ENCODE peak calls at places on chromosomes 13 and 19, in six cellular contexts. One of them, this sample, is unnamed.

GRCh38 chr19:9584073-9584833 is at the start of gene ZNF121:
- DNase-seq in lower leg skin: peak; percentile 96
- DNase-seq in activated T-cell treated with anti-CD3 and anti-CD28 coated beads, Interleukin-2, amount 50 U/mL, for 24 hours: peak; percentile 92
- DNase-seq in GM23338: peak; percentile 97
- DNase-seq in NCI-H345: peak; percentile 91
- DNase-seq in uterus: peak; percentile 82
- DNase-seq in this sample: peak; percentile 73

GRCh38 chr19:46958542-46958941 is 61.1 kb upstream of the NPAS1 start:
- DNase-seq in lower leg skin: no peak
- DNase-seq in activated T-cell treated with anti-CD3 and anti-CD28 coated beads, Interleukin-2, amount 50 U/mL, for 24 hours: no peak
- DNase-seq in GM23338: peak; percentile 35
- DNase-seq in NCI-H345: no peak
- DNase-seq in uterus: no peak
- DNase-seq in this sample: no peak

GRCh38 chr19:47699360-47699917 is 13.8 kb upstream of the EHD2 start:
- DNase-seq in lower leg skin: no peak
- DNase-seq in activated T-cell treated with anti-CD3 and anti-CD28 coated beads, Interleukin-2, amount 50 U/mL, for 24 hours: peak; percentile 75
- DNase-seq in GM23338: peak; percentile 83
- DNase-seq in NCI-H345: peak; percentile 4
- DNase-seq in uterus: peak; percentile 56
- DNase-seq in this sample: no peak

GRCh38 chr13:41411536-41411935 is 45.8 kb upstream of the RGCC start:
- DNase-seq in lower leg skin: no peak
- DNase-seq in activated T-cell treated with anti-CD3 and anti-CD28 coated beads, Interleukin-2, amount 50 U/mL, for 24 hours: no peak
- DNase-seq in GM23338: peak; percentile 50
- DNase-seq in NCI-H345: no peak
- DNase-seq in uterus: no peak
- DNase-seq in this sample: peak; percentile 17

GRCh38 chr19:49422407-49423277 is 599 bp downstream of the PTH2 start:
- DNase-seq in lower leg skin: no peak
- DNase-seq in activated T-cell treated with anti-CD3 and anti-CD28 coated beads, Interleukin-2, amount 50 U/mL, for 24 hours: peak; percentile 61
- DNase-seq in GM23338: peak; percentile 86
- DNase-seq in NCI-H345: peak; percentile 59
- DNase-seq in uterus: no peak
- DNase-seq in this sample: no peak

GRCh38 chr13:24038846-24039330 is 121.6 kb upstream of the SPATA13 start:
- DNase-seq in lower leg skin: no peak
- DNase-seq in activated T-cell treated with anti-CD3 and anti-CD28 coated beads, Interleukin-2, amount 50 U/mL, for 24 hours: no peak
- DNase-seq in GM23338: no peak
- DNase-seq in NCI-H345: peak; percentile 28
- DNase-seq in uterus: no peak
- DNase-seq in this sample: no peak

GRCh38 chr19:55070755-55071502 is 4.7 kb upstream of the EPS8L1 start:
- DNase-seq in lower leg skin: no peak
- DNase-seq in activated T-cell treated with anti-CD3 and anti-CD28 coated beads, Interleukin-2, amount 50 U/mL, for 24 hours: no peak
- DNase-seq in GM23338: no peak
- DNase-seq in NCI-H345: no peak
- DNase-seq in uterus: no peak
- DNase-seq in this sample: no peak

GRCh38 chr19:17790059-17790780 is 4.7 kb upstream of the B3GNT3 start:
- DNase-seq in lower leg skin: no peak
- DNase-seq in activated T-cell treated with anti-CD3 and anti-CD28 coated beads, Interleukin-2, amount 50 U/mL, for 24 hours: no peak
- DNase-seq in GM23338: no peak
- DNase-seq in NCI-H345: no peak
- DNase-seq in uterus: no peak
- DNase-seq in this sample: no peak

GRCh38 chr13:107907065-107907464 is 308.3 kb downstream of the LIG4 start:
- DNase-seq in lower leg skin: no peak
- DNase-seq in activated T-cell treated with anti-CD3 and anti-CD28 coated beads, Interleukin-2, amount 50 U/mL, for 24 hours: no peak
- DNase-seq in GM23338: no peak
- DNase-seq in NCI-H345: no peak
- DNase-seq in uterus: no peak
- DNase-seq in this sample: no peak

GRCh38 chr13:32309812-32310706 is 5.1 kb downstream of the ZAR1L start:
- DNase-seq in lower leg skin: no peak
- DNase-seq in activated T-cell treated with anti-CD3 and anti-CD28 coated beads, Interleukin-2, amount 50 U/mL, for 24 hours: no peak
- DNase-seq in GM23338: peak; percentile 74
- DNase-seq in NCI-H345: peak; percentile 2
- DNase-seq in uterus: no peak
- DNase-seq in this sample: no peak